ENCODE peak calls at places on chromosome 9, in seven cellular contexts. T, Q, U, E, J, S and N are unnamed samples.

GRCh38 chr9:101311759-101312420 is 72.9 kb downstream of the BAAT start:
- DNase-seq in T (peak), Q (peak), U (no peak), E (peak), J (peak), S (peak), N (peak)

GRCh38 chr9:133075925-133076324 is 14.1 kb downstream of the CEL start:
- DNase-seq in T (no peak), Q (no peak), U (no peak), E (no peak), J (peak), S (no peak), N (peak)

GRCh38 chr9:117092582-117092981 is 322.3 kb downstream of the ASTN2 start:
- DNase-seq in T (no peak), Q (no peak), U (no peak), E (peak), J (no peak), S (no peak), N (peak)

GRCh38 chr9:104872959-104873850 is 54.8 kb downstream of the ABCA1 start:
- DNase-seq in T (no peak), Q (peak), U (no peak), E (peak), J (peak), S (no peak), N (peak)

GRCh38 chr9:132216861-132217655 is 55.2 kb downstream of the NTNG2 start:
- DNase-seq in T (no peak), Q (no peak), U (no peak), E (no peak), J (no peak), S (no peak), N (no peak)

GRCh38 chr9:121201738-121202533 is at the start of gene RAB14:
- DNase-seq in T (peak), Q (peak), U (peak), E (peak), J (peak), S (peak), N (peak)

GRCh38 chr9:120343416-120343815 is 236.6 kb downstream of the CDK5RAP2 start:
- DNase-seq in T (no peak), Q (no peak), U (no peak), E (no peak), J (no peak), S (no peak), N (no peak)

GRCh38 chr9:127942152-127943010 is 4.7 kb upstream of the DPM2 start:
- DNase-seq in T (peak), Q (peak), U (no peak), E (peak), J (peak), S (no peak), N (peak)

GRCh38 chr9:126752881-126753670 is 51.8 kb upstream of the ZBTB43 start:
- DNase-seq in T (no peak), Q (no peak), U (no peak), E (no peak), J (no peak), S (no peak), N (no peak)

GRCh38 chr9:84829997-84830696 is 160.6 kb downstream of the NTRK2 start:
- DNase-seq in T (no peak), Q (no peak), U (no peak), E (no peak), J (no peak), S (no peak), N (no peak)

GRCh38 chr9:93596399-93596798 is 20.0 kb downstream of the PHF2 start:
- DNase-seq in T (no peak), Q (no peak), U (no peak), E (no peak), J (no peak), S (no peak), N (no peak)

GRCh38 chr9:20559236-20559896 is 62.9 kb downstream of the MLLT3 start:
- DNase-seq in T (no peak), Q (no peak), U (no peak), E (no peak), J (no peak), S (no peak), N (peak)

GRCh38 chr9:129487658-129488483 is 133.0 kb downstream of the C9orf50 start:
- DNase-seq in T (peak), Q (no peak), U (no peak), E (no peak), J (no peak), S (no peak), N (peak)

GRCh38 chr9:69871143-69871834 is 50.7 kb downstream of the CFAP95 start:
- DNase-seq in T (no peak), Q (no peak), U (no peak), E (no peak), J (no peak), S (no peak), N (no peak)

GRCh38 chr9:30348904-30349303 is 2035.5 kb upstream of the ACO1 start:
- DNase-seq in T (no peak), Q (no peak), U (no peak), E (no peak), J (no peak), S (no peak), N (no peak)

GRCh38 chr9:9560382-9561035 is 1052.3 kb downstream of the PTPRD start:
- DNase-seq in T (no peak), Q (no peak), U (no peak), E (no peak), J (no peak), S (no peak), N (no peak)

GRCh38 chr9:91197232-91198181 is 164.2 kb downstream of the AUH start:
- DNase-seq in T (peak), Q (no peak), U (no peak), E (peak), J (peak), S (no peak), N (peak)

GRCh38 chr9:129109504-129109903 is 1.1 kb downstream of the CRAT start:
- DNase-seq in T (peak), Q (no peak), U (no peak), E (peak), J (peak), S (no peak), N (no peak)

GRCh38 chr9:120043448-120043847 is 536.5 kb downstream of the CDK5RAP2 start:
- DNase-seq in T (no peak), Q (no peak), U (no peak), E (no peak), J (no peak), S (no peak), N (no peak)

GRCh38 chr9:73370053-73370452 is 218.4 kb downstream of the ANXA1 start:
- DNase-seq in T (peak), Q (no peak), U (no peak), E (no peak), J (no peak), S (no peak), N (no peak)

GRCh38 chr9:104087894-104088293 is 6.2 kb upstream of the SMC2 start:
- DNase-seq in T (no peak), Q (no peak), U (no peak), E (no peak), J (no peak), S (no peak), N (no peak)

GRCh38 chr9:32551491-32552049 is 557 bp upstream of the SMIM27 start:
- DNase-seq in T (peak), Q (peak), U (no peak), E (peak), J (peak), S (peak), N (peak)

GRCh38 chr9:23611874-23612273 is 214.2 kb downstream of the ELAVL2 start:
- DNase-seq in T (no peak), Q (no peak), U (no peak), E (no peak), J (no peak), S (no peak), N (no peak)

GRCh38 chr9:35859995-35860348 is 10.2 kb downstream of the OR13J1 start:
- DNase-seq in T (no peak), Q (no peak), U (no peak), E (no peak), J (no peak), S (no peak), N (no peak)

GRCh38 chr9:89109666-89110065 is 69.0 kb downstream of the SHC3 start:
- DNase-seq in T (no peak), Q (no peak), U (no peak), E (no peak), J (no peak), S (no peak), N (peak)

GRCh38 chr9:95283678-95284077 is 33.8 kb downstream of the FANCC start:
- DNase-seq in T (no peak), Q (no peak), U (no peak), E (no peak), J (no peak), S (no peak), N (no peak)

GRCh38 chr9:95285307-95285706 is 32.2 kb downstream of the FANCC start:
- DNase-seq in T (no peak), Q (no peak), U (no peak), E (no peak), J (no peak), S (no peak), N (no peak)

GRCh38 chr9:95282332-95282731 is 35.2 kb downstream of the FANCC start:
- DNase-seq in T (no peak), Q (no peak), U (no peak), E (no peak), J (peak), S (no peak), N (no peak)

GRCh38 chr9:95284667-95285066 is 32.8 kb downstream of the FANCC start:
- DNase-seq in T (no peak), Q (no peak), U (no peak), E (no peak), J (no peak), S (no peak), N (no peak)

GRCh38 chr9:95284152-95284551 is 33.4 kb downstream of the FANCC start:
- DNase-seq in T (no peak), Q (no peak), U (no peak), E (no peak), J (no peak), S (no peak), N (peak)
- TF ChIP-seq USF2 in T (no peak), Q (no peak), U (no peak), E (no peak), J (no peak), S (no peak), N (peak)

DNA sequence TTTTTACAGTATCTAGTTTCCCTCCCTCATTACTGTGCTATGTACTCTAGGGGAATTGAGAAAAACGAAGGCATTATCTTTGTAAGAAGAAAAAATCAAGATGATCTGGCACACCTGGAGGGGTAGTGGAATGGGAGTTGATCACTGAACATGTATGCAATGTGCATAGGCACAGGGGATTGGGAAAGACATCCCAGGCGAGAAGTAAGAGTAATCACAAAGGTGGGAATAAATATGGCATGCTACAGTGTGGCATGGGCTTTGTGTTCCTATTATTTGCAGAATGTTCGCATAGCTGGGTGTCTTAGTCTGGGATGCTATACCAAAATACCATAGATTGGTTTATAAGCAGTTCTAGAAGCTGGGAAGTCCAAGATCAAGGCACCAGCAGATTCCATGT is 130.6 kb downstream of the SMARCA2 start:
- DNase-seq in T (no peak), Q (no peak), U (no peak), E (no peak), J (no peak), S (no peak), N (no peak)
- H3K27ac ChIP-seq in T (no peak), Q (no peak), U (no peak), E (no peak), J (no peak), S (no peak), N (no peak)

GRCh38 chr9:123355761-123356520 is at the start of gene CRB2:
- DNase-seq in T (peak), Q (peak), U (peak), E (no peak), J (peak), S (no peak), N (no peak)
- TF ChIP-seq USF2 in T (no peak), Q (no peak), U (no peak), E (no peak), J (no peak), S (no peak), N (no peak)

GRCh38 chr9:136521541-136521940 is 24.3 kb downstream of the NOTCH1 start:
- DNase-seq in T (no peak), Q (no peak), U (no peak), E (no peak), J (no peak), S (no peak), N (no peak)
- H3K27ac ChIP-seq in T (no peak), Q (no peak), U (no peak), E (peak), J (no peak), S (no peak), N (no peak)

GRCh38 chr9:14351206-14351605 is 37.3 kb upstream of the NFIB start:
- DNase-seq in T (no peak), Q (peak), U (no peak), E (no peak), J (no peak), S (no peak), N (no peak)
- TF ChIP-seq USF2 in T (no peak), Q (no peak), U (no peak), E (no peak), J (no peak), S (no peak), N (no peak)